ENCODE peak calls at places on chromosome 7, in seven cellular contexts. G is nephron progenitor cell, O is cardiac fibroblast, R is HL-60, Y is ascending aorta, Z is stomach, S is neural crest cell. X is an unnamed sample.

GRCh38 chr7:25732771-25733217 is 419.2 kb upstream of the NFE2L3 start:
- DNase-seq in Y (no peak), R (no peak), O (no peak), S (peak; percentile 34), G (no peak), Z (no peak), X (no peak)

GRCh38 chr7:151700621-151701185 is 176.2 kb downstream of the PRKAG2 start:
- DNase-seq in G (no peak), Z (no peak), Y (no peak), R (no peak), O (peak; percentile 52), S (no peak), X (no peak)

GRCh38 chr7:134532155-134533089 is 5.1 kb downstream of the AKR1B10 start:
- DNase-seq in G (no peak), O (no peak), Z (peak; percentile 83), Y (no peak), R (no peak), S (no peak), X (no peak)

GRCh38 chr7:116463956-116464355 is 35.6 kb upstream of the CAV2 start:
- DNase-seq in Y (no peak), G (no peak), R (no peak), Z (no peak), S (no peak), O (no peak), X (no peak)

GRCh38 chr7:148264933-148265557 is 325.5 kb upstream of the C7orf33 start:
- DNase-seq in Y (no peak), R (no peak), O (peak; percentile 46), S (no peak), G (no peak), Z (no peak), X (no peak)

GRCh38 chr7:55192718-55193117 is 172.4 kb upstream of the LANCL2 start:
- DNase-seq in R (no peak), Z (no peak), O (peak; percentile 80), G (no peak), Y (no peak), S (no peak), X (no peak)

GRCh38 chr7:34849966-34850365 is 187.3 kb downstream of the DPY19L1 start:
- DNase-seq in S (no peak), Y (no peak), Z (no peak), G (no peak), R (no peak), O (no peak), X (no peak)

GRCh38 chr7:108094375-108094774 is 35.8 kb downstream of the LAMB4 start:
- DNase-seq in Y (no peak), Z (no peak), O (peak; percentile 94), S (no peak), R (no peak), G (no peak), X (no peak)

GRCh38 chr7:95470452-95470851 is 15.3 kb upstream of the ASB4 start:
- DNase-seq in Z (no peak), R (no peak), S (peak; percentile 6), O (peak; percentile 64), G (no peak), Y (no peak), X (no peak)

GRCh38 chr7:148058753-148059152 is 531.8 kb upstream of the C7orf33 start:
- DNase-seq in Z (no peak), S (no peak), O (no peak), Y (no peak), R (no peak), G (no peak), X (no peak)

GRCh38 chr7:152086513-152086912 is 61.0 kb downstream of the GALNT11 start:
- DNase-seq in Y (no peak), S (no peak), Z (no peak), G (no peak), R (no peak), O (no peak), X (no peak)

GRCh38 chr7:35820858-35821257 is 20.0 kb downstream of the SEPTIN7 start:
- DNase-seq in Y (no peak), Z (no peak), R (no peak), G (no peak), O (no peak), S (no peak), X (no peak)

GRCh38 chr7:153567426-153567825 is 484.8 kb upstream of the DPP6 start:
- DNase-seq in R (no peak), Y (no peak), S (no peak), Z (no peak), O (no peak), G (no peak), X (no peak)

GRCh38 chr7:96067321-96067720 is 254.6 kb downstream of the SLC25A13 start:
- DNase-seq in G (no peak), Y (no peak), Z (no peak), R (no peak), S (no peak), O (no peak), X (no peak)

DNA sequence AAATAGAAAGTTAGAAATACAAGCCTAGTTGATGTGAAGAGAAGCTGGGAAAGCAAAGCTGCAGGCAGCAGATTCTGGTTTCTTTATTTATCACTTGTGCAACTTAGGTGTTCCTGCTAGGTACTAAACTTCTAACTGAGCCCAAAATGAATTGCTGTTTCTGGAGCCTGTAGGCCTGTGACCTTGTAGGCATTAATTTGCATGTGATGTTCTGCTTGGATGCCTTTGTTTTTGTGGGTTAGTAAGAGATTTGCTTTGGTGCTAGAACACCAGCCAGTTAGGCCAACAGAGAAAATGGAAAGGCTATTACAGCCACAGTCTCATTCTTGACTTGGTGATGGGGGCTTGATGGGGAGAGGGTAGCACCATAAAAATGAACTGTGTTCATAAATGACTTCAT is 370.7 kb downstream of the PPP1R3A start:
- DNase-seq in S (no peak), O (no peak), G (no peak), Z (no peak), Y (no peak), R (no peak), X (no peak)
- TF ChIP-seq CTCF in S (no peak), O (no peak), G (no peak), Z (no peak), Y (no peak), R (no peak), X (no peak)

DNA sequence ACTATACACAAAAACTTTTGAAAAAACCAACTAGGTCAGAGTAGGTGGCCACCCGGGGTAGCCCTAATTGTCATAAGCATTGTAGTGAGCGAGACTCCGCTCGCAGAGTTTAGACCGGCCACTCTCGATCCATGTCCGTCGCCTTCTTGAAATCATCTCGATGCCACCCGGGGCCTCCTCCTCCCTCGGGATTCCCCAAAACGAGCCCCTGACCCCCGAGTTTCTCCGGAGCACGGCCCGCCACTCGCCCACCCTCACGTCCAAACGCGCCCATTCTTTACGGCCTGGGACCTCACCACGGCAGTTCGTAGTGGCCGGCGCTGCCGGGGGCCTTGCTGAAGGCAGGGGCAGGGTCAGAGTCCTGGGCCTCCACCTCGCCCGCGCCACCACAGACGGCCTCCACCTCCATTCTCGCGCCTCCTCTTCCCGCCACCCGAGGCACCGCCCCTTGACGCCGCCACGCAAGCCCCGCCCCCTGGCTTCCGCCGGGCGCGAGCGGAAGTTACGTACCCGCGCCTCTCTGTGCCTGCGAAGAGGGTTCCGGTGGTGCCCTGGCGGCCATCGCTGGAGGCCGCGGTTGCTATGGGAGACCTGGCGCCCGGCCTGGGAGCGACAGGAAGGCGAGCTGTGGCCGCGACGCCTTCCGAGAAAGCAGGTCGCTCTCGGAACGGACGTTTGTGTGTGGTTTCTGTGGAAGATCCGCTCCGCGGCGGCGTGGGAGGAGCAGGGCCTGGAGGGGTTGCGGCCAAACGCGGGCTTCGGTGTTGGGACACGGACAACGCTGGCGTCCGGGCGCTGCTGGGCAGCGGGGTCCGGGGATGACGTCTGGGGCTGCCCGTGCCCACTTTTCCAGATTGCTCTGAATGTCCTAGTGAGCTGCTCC is at the start of gene RFC2:
- DNase-seq in S (peak; percentile 97), O (peak; percentile 97), G (peak; percentile 99), R (peak; percentile 97), Z (peak; percentile 98), Y (peak; percentile 88), X (peak; percentile 94)
- TF ChIP-seq CTCF in S (peak; percentile 50), O (peak; percentile 15), G (no peak), R (no peak), Z (no peak), Y (no peak), X (peak; percentile 19)

DNA sequence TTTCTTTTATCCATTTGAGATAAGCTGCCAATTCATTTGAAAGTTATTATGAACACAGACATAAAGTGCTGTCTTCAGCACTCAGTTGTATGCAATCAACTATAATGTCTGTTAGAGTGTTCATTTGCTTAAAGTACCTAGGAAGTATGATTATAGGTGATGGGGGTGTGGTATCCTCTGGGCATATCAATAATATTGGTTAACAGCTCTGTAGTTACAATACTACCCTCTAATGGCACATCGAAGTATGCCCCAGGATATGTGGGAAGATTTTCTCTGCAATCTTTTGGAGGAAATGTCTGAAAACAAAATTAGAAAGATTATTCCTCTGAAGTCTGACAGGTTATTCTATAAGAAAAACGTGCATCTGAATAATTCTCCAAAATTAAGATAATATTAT is 429.7 kb downstream of the ARL4A start:
- DNase-seq in Z (no peak), G (no peak), O (peak; percentile 50), S (no peak), Y (no peak), R (no peak), X (no peak)
- TF ChIP-seq CTCF in Z (no peak), G (peak; percentile 35), O (peak; percentile 54), S (peak; percentile 57), Y (no peak), R (no peak), X (no peak)

GRCh38 chr7:83947260-83947659 is 247.3 kb downstream of the SEMA3A start:
- DNase-seq in Z (no peak), S (no peak), G (peak; percentile 6), R (peak; percentile 12), O (peak; percentile 12), Y (no peak), X (no peak)
- TF ChIP-seq CTCF in Z (no peak), S (peak; percentile 41), G (peak; percentile 35), R (peak; percentile 47), O (peak; percentile 56), Y (no peak), X (peak; percentile 41)

X was measured in CD14-positive monocyte.